ENCODE peak calls at places on chromosomes 2 and 18, in five cellular contexts. J, W, K, N and B are unnamed samples.
A peak's percentile ranks its signal among the peaks of the same experiment; 100 is the strongest.

GRCh38 chr2:84487298-84487996 is 28.4 kb upstream of the SUCLG1 start:
- DNase-seq in J (no peak), W (no peak), K (no peak), N (no peak), B (no peak)

GRCh38 chr2:173750332-173750731 is 214.8 kb downstream of the SP3 start:
- DNase-seq in J (no peak), W (no peak), K (no peak), N (no peak), B (peak; percentile 17)

GRCh38 chr2:126657636-126658315 is 1.8 kb downstream of the GYPC start:
- DNase-seq in J (no peak), W (peak; percentile 83), K (peak; percentile 87), N (peak; percentile 62), B (peak; percentile 83)

GRCh38 chr2:18046558-18046957 is 168.1 kb downstream of the KCNS3 start:
- DNase-seq in J (peak; percentile 6), W (peak; percentile 73), K (no peak), N (no peak), B (no peak)

GRCh38 chr18:9337875-9338274 is 3.3 kb downstream of the TWSG1 start:
- DNase-seq in J (no peak), W (peak; percentile 93), K (no peak), N (no peak), B (no peak)

GRCh38 chr18:31828613-31829012 is 67.9 kb upstream of the SLC25A52 start:
- DNase-seq in J (no peak), W (no peak), K (no peak), N (no peak), B (no peak)

GRCh38 chr2:45793564-45793963 is 142.1 kb downstream of the PRKCE start:
- DNase-seq in J (no peak), W (no peak), K (no peak), N (peak; percentile 58), B (no peak)

GRCh38 chr18:74116628-74117554 is 30.7 kb downstream of the FBXO15 start:
- DNase-seq in J (peak; percentile 2), W (peak; percentile 55), K (peak; percentile 55), N (peak; percentile 26), B (peak; percentile 58)

GRCh38 chr2:158969717-158970521 is 1.5 kb downstream of the TANC1 start:
- DNase-seq in J (peak; percentile 26), W (peak; percentile 66), K (no peak), N (peak; percentile 66), B (peak; percentile 57)